ENCODE peak calls at places on chromosomes 16 and 17, in four cellular contexts. U is heart left ventricle, C is uterus, L is GM10248. I is an unnamed sample.

GRCh38 chr17:59330314-59330942 is 1.0 kb upstream of the YPEL2 start:
- DNase-seq in U (peak; percentile 50), C (peak; percentile 59), L (no peak), I (peak; percentile 82)

GRCh38 chr17:68711858-68712257 is 110.7 kb upstream of the FAM20A start:
- DNase-seq in U (no peak), C (no peak), L (no peak), I (no peak)

GRCh38 chr17:43125967-43126910 is 1.1 kb upstream of the BRCA1 start:
- DNase-seq in U (no peak), C (no peak), L (no peak), I (peak; percentile 56)

GRCh38 chr16:68539704-68540370 is 746 bp downstream of the ZFP90 start:
- DNase-seq in U (peak; percentile 28), C (no peak), L (peak; percentile 29), I (no peak)

GRCh38 chr17:17147821-17148220 is 58.3 kb downstream of the PLD6 start:
- DNase-seq in U (no peak), C (no peak), L (no peak), I (no peak)

GRCh38 chr16:89090182-89090630 is 3.4 kb upstream of the ACSF3 start:
- DNase-seq in U (peak; percentile 14), C (no peak), L (no peak), I (no peak)

GRCh38 chr17:9928601-9929341 is 23.7 kb upstream of the RCVRN start:
- DNase-seq in U (peak; percentile 55), C (peak; percentile 58), L (no peak), I (no peak)

GRCh38 chr17:78884148-78884870 is 18.7 kb downstream of the CEP295NL start:
- DNase-seq in U (no peak), C (no peak), L (no peak), I (no peak)

GRCh38 chr16:52547001-52547833 is at the start of gene TOX3:
- DNase-seq in U (no peak), C (no peak), L (peak; percentile 10), I (peak; percentile 74)

GRCh38 chr17:65324977-65325376 is 187.8 kb downstream of the RGS9 start:
- DNase-seq in U (no peak), C (peak; percentile 49), L (no peak), I (no peak)

GRCh38 chr17:28366605-28367004 is 1.6 kb upstream of the SEBOX start:
- DNase-seq in U (no peak), C (no peak), L (no peak), I (no peak)

GRCh38 chr16:24511174-24511573 is 28.2 kb upstream of the RBBP6 start:
- DNase-seq in U (no peak), C (no peak), L (no peak), I (no peak)

GRCh38 chr16:49441366-49441780 is 67.8 kb downstream of the C16orf78 start:
- DNase-seq in U (peak; percentile 51), C (peak; percentile 23), L (peak; percentile 82), I (peak; percentile 64)

GRCh38 chr17:12982224-12982623 is 35.6 kb downstream of the ELAC2 start:
- DNase-seq in U (no peak), C (no peak), L (no peak), I (no peak)

GRCh38 chr17:9240659-9241370 is 219.5 kb downstream of the NTN1 start:
- DNase-seq in U (peak; percentile 90), C (peak; percentile 90), L (no peak), I (peak; percentile 69)

GRCh38 chr17:44024853-44025252 is 10.1 kb upstream of the TMEM101 start:
- DNase-seq in U (no peak), C (no peak), L (no peak), I (no peak)

GRCh38 chr16:15035163-15035729 is 20.6 kb downstream of the NTAN1 start:
- DNase-seq in U (no peak), C (no peak), L (no peak), I (no peak)

GRCh38 chr17:17769869-17770361 is 66.9 kb downstream of the SREBF1 start:
- DNase-seq in U (no peak), C (no peak), L (no peak), I (no peak)

GRCh38 chr16:50671644-50672260 is 9.4 kb downstream of the SNX20 start:
- DNase-seq in U (no peak), C (no peak), L (no peak), I (no peak)

GRCh38 chr17:81409190-81409935 is 14.1 kb downstream of the BAHCC1 start:
- DNase-seq in U (no peak), C (no peak), L (no peak), I (no peak)

GRCh38 chr17:7997186-7997585 is 5.2 kb upstream of the GUCY2D start:
- DNase-seq in U (peak; percentile 40), C (no peak), L (no peak), I (no peak)

GRCh38 chr16:72740346-72740745 is 307.6 kb downstream of the ZFHX3 start:
- DNase-seq in U (no peak), C (no peak), L (no peak), I (no peak)

GRCh38 chr16:57741660-57742191 is 6.2 kb downstream of the KATNB1 start:
- DNase-seq in U (no peak), C (no peak), L (no peak), I (peak; percentile 20)

GRCh38 chr17:31494259-31495048 is 103.0 kb downstream of the RAB11FIP4 start:
- DNase-seq in U (no peak), C (no peak), L (peak; percentile 73), I (no peak)

GRCh38 chr17:82957961-82958491 is 118.2 kb upstream of the ZNF750 start:
- DNase-seq in U (no peak), C (no peak), L (no peak), I (peak; percentile 45)

GRCh38 chr17:27947005-27947406 is 53.8 kb upstream of the LYRM9 start:
- DNase-seq in U (no peak), C (no peak), L (no peak), I (no peak)

GRCh38 chr16:69073181-69073669 is 32.2 kb upstream of the HAS3 start:
- DNase-seq in U (no peak), C (no peak), L (no peak), I (no peak)

GRCh38 chr17:75869282-75870141 is 8.9 kb downstream of the TRIM47 start:
- DNase-seq in U (peak; percentile 75), C (no peak), L (no peak), I (peak; percentile 84)

GRCh38 chr17:43882761-43883415 is 24.4 kb downstream of the MPP2 start:
- DNase-seq in U (no peak), C (no peak), L (no peak), I (no peak)

DNA sequence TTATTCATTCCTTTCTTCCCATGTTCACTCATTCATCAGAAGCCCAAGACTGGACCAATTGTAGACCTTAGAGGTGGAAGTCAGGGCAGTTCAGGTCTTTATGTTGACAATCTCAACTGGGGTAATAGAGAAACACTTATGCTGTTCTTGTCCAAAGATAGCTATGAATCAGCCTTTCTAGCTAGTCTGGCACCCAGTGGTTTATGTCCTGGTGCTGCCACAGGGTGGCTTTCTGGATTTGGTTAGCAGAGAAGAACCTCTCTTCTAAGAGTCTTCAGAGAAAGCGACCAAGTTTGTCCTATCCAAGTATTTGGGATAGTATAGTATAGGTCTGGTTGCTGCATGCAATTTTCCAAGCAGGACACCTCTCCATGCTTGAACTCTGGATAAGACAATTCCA is 83.3 kb downstream of the NOG start:
- DNase-seq in U (no peak), C (no peak), L (no peak), I (no peak)
- TF ChIP-seq CTCF in U (no peak), C (no peak), L (no peak), I (no peak)

GRCh38 chr16:30972872-30973271 is 12.1 kb upstream of the HSD3B7 start:
- DNase-seq in U (no peak), C (no peak), L (no peak), I (no peak)
- TF ChIP-seq CTCF in U (no peak), C (no peak), L (no peak), I (no peak)

DNA sequence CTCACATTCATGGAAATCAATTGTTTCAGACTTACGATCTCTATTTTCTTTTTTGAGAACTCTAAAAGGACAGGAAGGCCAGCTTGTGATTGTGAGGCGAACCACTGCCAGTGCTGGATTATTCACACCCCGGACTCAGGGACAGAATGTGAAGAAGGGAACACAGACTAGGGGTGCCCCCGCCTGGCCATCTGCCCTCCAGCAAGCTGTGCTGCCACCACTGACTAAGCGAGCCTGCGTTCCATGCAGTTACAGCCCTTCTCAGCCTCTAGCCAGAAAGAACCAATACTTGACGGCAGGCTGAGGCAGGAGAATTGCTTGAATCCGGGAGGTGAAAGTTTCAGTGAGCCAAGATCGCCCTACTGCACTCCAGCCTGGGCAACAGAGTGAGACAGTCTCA is 2.8 kb downstream of the HAGH start:
- DNase-seq in U (peak; percentile 50), C (no peak), L (peak; percentile 39), I (peak; percentile 25)
- TF ChIP-seq CTCF in U (no peak), C (no peak), L (peak; percentile 15), I (no peak)

GRCh38 chr16:81940781-81941560 is 70.3 kb downstream of the SDR42E1 start:
- DNase-seq in U (no peak), C (no peak), L (no peak), I (no peak)
- TF ChIP-seq CTCF in U (peak; percentile 41), C (peak; percentile 24), L (no peak), I (no peak)

DNA sequence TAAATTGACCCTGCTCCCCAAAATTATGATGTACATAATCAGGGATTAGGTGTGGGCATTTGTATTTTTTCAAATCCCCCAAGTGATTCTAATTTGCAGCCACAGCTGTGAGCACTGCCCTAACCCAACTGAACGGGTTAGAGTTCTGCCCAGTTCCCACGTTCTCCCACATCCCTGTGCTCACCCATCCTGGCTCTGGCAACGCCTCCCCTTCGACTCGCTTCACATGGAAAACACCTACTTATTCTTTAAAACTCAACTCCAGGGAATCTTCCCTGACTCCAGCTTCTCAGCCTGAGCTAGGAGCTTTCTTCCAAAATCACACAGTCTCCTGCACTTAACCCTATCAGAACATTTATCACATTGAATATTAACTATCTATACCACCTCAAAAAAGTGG is 17.6 kb upstream of the C16orf82 start:
- DNase-seq in U (no peak), C (no peak), L (no peak), I (no peak)
- TF ChIP-seq CTCF in U (no peak), C (no peak), L (no peak), I (no peak)

I was measured in mucosa of descending colon.